ENCODE peak calls at places on chromosome 3, in four cellular contexts. One of them, this sample, is unnamed.

GRCh38 chr3:190443257-190443656 is 6.4 kb downstream of the TMEM207 start:
- DNase-seq in HAP-1: no peak
- DNase-seq in transverse colon: no peak
- DNase-seq in spleen: no peak
- DNase-seq in this sample: no peak

GRCh38 chr3:45105855-45106655 is 40.1 kb downstream of the CDCP1 start:
- DNase-seq in spleen: no peak
- DNase-seq in HAP-1: no peak
- DNase-seq in transverse colon: no peak
- DNase-seq in this sample: no peak

GRCh38 chr3:35215525-35216500 is 423.5 kb upstream of the ARPP21 start:
- DNase-seq in spleen: peak; percentile 67
- DNase-seq in transverse colon: no peak
- DNase-seq in HAP-1: no peak
- DNase-seq in this sample: no peak

GRCh38 chr3:56157693-56158092 is 310.6 kb downstream of the ERC2 start:
- DNase-seq in spleen: no peak
- DNase-seq in transverse colon: no peak
- DNase-seq in HAP-1: no peak
- DNase-seq in this sample: peak; percentile 50

GRCh38 chr3:169460035-169460434 is 203.5 kb downstream of the MECOM start:
- DNase-seq in spleen: no peak
- DNase-seq in HAP-1: no peak
- DNase-seq in transverse colon: no peak
- DNase-seq in this sample: no peak

GRCh38 chr3:36065321-36065720 is 315.0 kb upstream of the STAC start:
- DNase-seq in HAP-1: no peak
- DNase-seq in transverse colon: no peak
- DNase-seq in spleen: no peak
- DNase-seq in this sample: no peak

GRCh38 chr3:16455946-16456345 is 57.6 kb downstream of the RFTN1 start:
- DNase-seq in HAP-1: peak; percentile 37
- DNase-seq in transverse colon: no peak
- DNase-seq in spleen: no peak
- DNase-seq in this sample: no peak

GRCh38 chr3:49609314-49609713 is 55.0 kb downstream of the BSN start:
- DNase-seq in spleen: no peak
- DNase-seq in HAP-1: no peak
- DNase-seq in transverse colon: no peak
- DNase-seq in this sample: no peak

GRCh38 chr3:42746455-42747450 is 26.3 kb downstream of the CCDC13 start:
- DNase-seq in spleen: no peak
- DNase-seq in transverse colon: no peak
- DNase-seq in HAP-1: no peak
- DNase-seq in this sample: no peak

GRCh38 chr3:10974131-10974530 is 18.4 kb upstream of the SLC6A1 start:
- DNase-seq in spleen: peak; percentile 22
- DNase-seq in transverse colon: no peak
- DNase-seq in HAP-1: no peak
- DNase-seq in this sample: no peak
- H3K27me3 ChIP-seq in spleen: peaks cover 7% of the 10 kb centered on the region
- H3K27me3 ChIP-seq in transverse colon: peaks cover 7% of the 10 kb centered on the region
- H3K27me3 ChIP-seq in HAP-1: no peaks in the 10 kb centered on the region
- H3K27me3 ChIP-seq in this sample: peaks cover 15% of the 10 kb centered on the region

GRCh38 chr3:147424325-147424910 is 15.3 kb downstream of the ZIC1 start:
- DNase-seq in transverse colon: no peak
- DNase-seq in HAP-1: no peak
- DNase-seq in spleen: no peak
- DNase-seq in this sample: no peak
- H3K27me3 ChIP-seq in transverse colon: peaks cover 94% of the 10 kb centered on the region
- H3K27me3 ChIP-seq in HAP-1: no peaks in the 10 kb centered on the region
- H3K27me3 ChIP-seq in spleen: peaks cover 73% of the 10 kb centered on the region
- H3K27me3 ChIP-seq in this sample: no peaks in the 10 kb centered on the region

DNA sequence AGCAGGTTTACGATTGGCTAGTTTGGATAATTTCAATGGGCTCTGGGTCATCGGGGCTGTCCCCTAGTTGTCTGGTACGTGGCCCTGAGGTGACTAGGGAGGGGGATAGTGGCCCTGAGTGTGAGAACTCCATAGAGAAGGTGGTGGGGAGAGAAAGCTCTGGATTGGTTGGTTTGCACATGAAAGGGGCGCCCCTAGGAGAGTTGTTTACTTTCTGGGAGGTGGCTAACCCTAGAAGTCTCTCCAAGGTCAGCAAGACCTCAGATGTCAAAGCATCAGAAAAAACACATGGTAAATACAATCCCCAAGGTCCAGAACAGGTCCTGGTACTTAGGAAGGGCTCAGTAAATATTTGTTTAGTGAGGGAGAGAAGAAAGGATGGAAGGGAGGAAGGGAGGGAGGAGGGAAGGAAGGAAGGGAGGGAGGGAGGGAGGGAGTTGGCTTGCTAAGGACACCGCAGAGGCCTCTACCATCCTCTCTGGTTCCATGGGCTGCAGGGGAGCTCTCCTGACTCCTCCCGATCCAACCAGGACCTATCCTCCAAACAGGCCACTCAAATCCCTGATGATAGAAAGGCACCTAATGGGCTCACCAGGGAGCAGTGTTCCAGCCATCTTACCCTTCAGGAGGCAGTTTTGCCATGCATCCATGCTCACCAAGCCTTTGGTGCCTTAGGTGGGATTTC is 3.0 kb upstream of the TRH start:
- DNase-seq in HAP-1: no peak
- DNase-seq in spleen: no peak
- DNase-seq in transverse colon: no peak
- DNase-seq in this sample: no peak
- H3K27me3 ChIP-seq in HAP-1: no peaks in the 10 kb centered on the region
- H3K27me3 ChIP-seq in spleen: peaks cover 34% of the 10 kb centered on the region
- H3K27me3 ChIP-seq in transverse colon: peaks cover 38% of the 10 kb centered on the region
- H3K27me3 ChIP-seq in this sample: peaks cover 10% of the 10 kb centered on the region

DNA sequence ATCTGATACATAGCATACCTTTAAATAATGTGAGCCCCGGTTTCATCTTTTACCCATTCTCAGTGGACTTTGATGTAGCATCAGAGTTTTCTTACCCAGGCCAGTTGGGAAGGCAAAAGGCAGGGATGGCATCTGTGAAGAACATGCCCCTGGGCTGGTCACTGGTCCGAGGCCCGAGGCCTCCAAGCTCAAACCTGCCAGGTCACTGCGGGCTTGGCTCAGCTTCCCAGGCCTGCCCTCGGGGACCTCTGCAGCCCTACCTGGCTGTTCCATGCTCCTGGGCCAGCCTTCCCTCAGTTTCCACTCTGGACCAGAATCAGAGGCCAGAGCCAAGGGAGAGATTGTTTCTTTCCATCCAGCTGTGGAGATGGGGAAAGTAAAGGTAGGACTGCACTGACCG is 26.9 kb downstream of the NR1I2 start:
- DNase-seq in spleen: no peak
- DNase-seq in HAP-1: no peak
- DNase-seq in transverse colon: no peak
- DNase-seq in this sample: no peak
- H3K27me3 ChIP-seq in spleen: no peaks in the 10 kb centered on the region
- H3K27me3 ChIP-seq in HAP-1: no peaks in the 10 kb centered on the region
- H3K27me3 ChIP-seq in transverse colon: no peaks in the 10 kb centered on the region
- H3K27me3 ChIP-seq in this sample: no peaks in the 10 kb centered on the region

GRCh38 chr3:112092439-112093179 is 6.4 kb downstream of the C3orf52 start:
- DNase-seq in spleen: no peak
- DNase-seq in HAP-1: no peak
- DNase-seq in transverse colon: peak; percentile 37
- DNase-seq in this sample: peak; percentile 31

GRCh38 chr3:112088944-112089343 is 2.8 kb downstream of the C3orf52 start:
- DNase-seq in spleen: no peak
- DNase-seq in transverse colon: no peak
- DNase-seq in HAP-1: no peak
- DNase-seq in this sample: no peak

GRCh38 chr3:112089956-112090898 is 4.0 kb downstream of the C3orf52 start:
- DNase-seq in transverse colon: no peak
- DNase-seq in HAP-1: no peak
- DNase-seq in spleen: no peak
- DNase-seq in this sample: peak; percentile 78

GRCh38 chr3:112093180-112093522 is 7.0 kb downstream of the C3orf52 start:
- DNase-seq in HAP-1: no peak
- DNase-seq in spleen: no peak
- DNase-seq in transverse colon: no peak
- DNase-seq in this sample: no peak

DNA sequence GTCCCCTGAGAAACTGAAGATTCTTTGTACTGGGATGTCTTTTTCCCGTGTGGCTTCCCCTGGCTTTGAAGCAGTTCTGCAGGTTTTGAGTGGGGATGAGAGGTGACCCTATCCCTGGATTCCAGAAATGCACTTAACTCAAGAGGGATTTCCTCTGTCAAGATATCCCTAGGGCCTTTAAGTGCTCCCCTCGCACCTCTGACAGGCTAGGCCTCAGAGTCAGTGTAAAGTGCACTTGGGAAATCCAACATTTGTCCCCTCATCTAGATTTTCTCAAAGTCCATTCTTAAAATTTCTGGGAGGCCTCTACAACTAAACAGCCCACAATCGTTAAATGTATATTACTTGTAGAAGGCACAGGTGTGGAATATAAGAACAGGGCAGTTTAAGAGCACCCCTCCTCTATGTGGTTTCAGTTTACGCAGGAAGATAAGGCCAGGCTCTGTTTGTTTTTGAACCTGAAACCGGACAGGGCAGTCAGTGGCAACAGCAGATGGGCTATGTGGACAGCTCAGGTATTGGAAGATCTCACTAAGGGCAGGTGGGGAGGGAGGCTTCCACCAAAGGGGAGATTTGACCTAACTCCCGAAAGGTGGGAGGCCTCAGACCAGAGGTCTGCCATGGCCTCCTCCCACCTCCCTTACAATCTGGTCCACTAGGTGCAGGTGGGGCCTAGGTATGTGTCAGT is 4.9 kb downstream of the C3orf52 start:
- DNase-seq in transverse colon: peak; percentile 44
- DNase-seq in spleen: no peak
- DNase-seq in HAP-1: no peak
- DNase-seq in this sample: peak; percentile 85
- H3K27me3 ChIP-seq in transverse colon: no peaks in the 10 kb centered on the region
- H3K27me3 ChIP-seq in spleen: peaks cover 29% of the 10 kb centered on the region
- H3K27me3 ChIP-seq in HAP-1: no peaks in the 10 kb centered on the region
- H3K27me3 ChIP-seq in this sample: no peaks in the 10 kb centered on the region

This sample was measured in MM.1S.